ENCODE peak calls at places on chromosomes 2 and 18, in ten cellular contexts. G, O, D, Z, M, T, A, E, X and N are unnamed samples.

GRCh38 chr18:79845164-79845563 is 47.4 kb downstream of the KCNG2 start:
- DNase-seq in X (no peak), A (no peak), M (no peak), G (no peak), D (no peak), T (no peak), Z (no peak), E (no peak), O (no peak), N (no peak)

GRCh38 chr2:12507295-12507694 is 209.4 kb upstream of the TRIB2 start:
- DNase-seq in O (no peak), Z (no peak), T (no peak), D (no peak), X (no peak), A (no peak), G (no peak), E (no peak), M (peak; percentile 66), N (no peak)

GRCh38 chr2:235394278-235394828 is 99.5 kb upstream of the AGAP1 start:
- DNase-seq in Z (no peak), D (no peak), G (peak; percentile 57), O (no peak), E (no peak), X (no peak), T (no peak), M (no peak), A (no peak), N (no peak)

GRCh38 chr18:45321520-45321919 is 293.8 kb upstream of the SLC14A2 start:
- DNase-seq in X (no peak), G (no peak), Z (no peak), T (no peak), A (peak; percentile 18), M (peak; percentile 68), D (no peak), E (no peak), O (peak; percentile 19), N (no peak)

GRCh38 chr2:120405769-120406119 is 59.8 kb downstream of the INHBB start:
- DNase-seq in O (no peak), Z (no peak), T (no peak), D (peak; percentile 22), X (no peak), G (no peak), E (no peak), A (no peak), M (no peak), N (no peak)

GRCh38 chr2:100606740-100607343 is 44.0 kb downstream of the PDCL3 start:
- DNase-seq in E (no peak), G (peak; percentile 67), M (peak; percentile 73), X (peak; percentile 52), T (peak; percentile 21), O (peak; percentile 36), D (peak; percentile 82), A (peak; percentile 54), Z (no peak), N (peak; percentile 55)

GRCh38 chr2:105287692-105288091 is 41.8 kb downstream of the TGFBRAP1 start:
- DNase-seq in X (peak; percentile 37), O (no peak), T (no peak), A (peak; percentile 35), G (no peak), E (no peak), M (peak; percentile 78), D (peak; percentile 79), Z (no peak), N (no peak)

GRCh38 chr18:12038082-12038660 is 55.5 kb upstream of the ANKRD62 start:
- DNase-seq in M (no peak), Z (peak; percentile 35), T (no peak), O (no peak), A (peak; percentile 27), E (no peak), X (no peak), D (peak; percentile 76), G (peak; percentile 25), N (no peak)

GRCh38 chr2:205858781-205859478 is 176.6 kb downstream of the NRP2 start:
- DNase-seq in T (no peak), M (no peak), A (no peak), D (no peak), Z (peak; percentile 16), O (no peak), X (no peak), G (peak; percentile 63), E (no peak), N (no peak)

GRCh38 chr18:2173464-2173863 is 397.8 kb downstream of the METTL4 start:
- DNase-seq in X (no peak), O (no peak), E (no peak), Z (no peak), D (peak; percentile 47), T (no peak), A (no peak), G (peak; percentile 72), M (no peak), N (no peak)

GRCh38 chr2:88212251-88212790 is 42.2 kb downstream of the THNSL2 start:
- DNase-seq in G (peak; percentile 37), Z (no peak), A (no peak), D (peak; percentile 80), T (no peak), M (peak; percentile 59), O (no peak), X (no peak), E (no peak), N (no peak)

GRCh38 chr2:160402997-160403979 is 90.3 kb downstream of the RBMS1 start:
- DNase-seq in A (no peak), G (no peak), D (no peak), X (no peak), M (no peak), T (no peak), Z (no peak), O (no peak), E (no peak), N (no peak)

GRCh38 chr2:157182834-157183396 is 74.6 kb upstream of the GALNT5 start:
- DNase-seq in G (peak; percentile 53), A (no peak), T (no peak), Z (no peak), D (no peak), O (no peak), X (no peak), M (no peak), E (no peak), N (no peak)

GRCh38 chr2:9096761-9097160 is 93.3 kb upstream of the MBOAT2 start:
- DNase-seq in O (no peak), M (no peak), D (no peak), G (no peak), E (no peak), X (no peak), A (no peak), Z (no peak), T (no peak), N (no peak)

GRCh38 chr18:32284284-32284683 is 94.4 kb downstream of the MEP1B start:
- DNase-seq in T (no peak), M (no peak), X (no peak), Z (no peak), G (no peak), D (no peak), O (no peak), A (no peak), E (no peak), N (no peak)

GRCh38 chr2:237177052-237177451 is 91.4 kb downstream of the COPS8 start:
- DNase-seq in T (no peak), Z (no peak), M (no peak), X (no peak), O (no peak), D (no peak), A (no peak), E (no peak), G (no peak), N (no peak)

GRCh38 chr2:224579411-224579810 is 5.8 kb downstream of the CUL3 start:
- DNase-seq in Z (no peak), O (no peak), A (no peak), G (no peak), T (no peak), X (no peak), E (no peak), D (no peak), M (no peak), N (no peak)

GRCh38 chr2:134468776-134469175 is 214.9 kb downstream of the MGAT5 start:
- DNase-seq in Z (no peak), A (no peak), D (no peak), T (no peak), M (no peak), O (no peak), G (no peak), E (no peak), X (no peak), N (no peak)

GRCh38 chr2:112110966-112111365 is 27.2 kb upstream of the FBLN7 start:
- DNase-seq in O (no peak), X (no peak), T (no peak), D (no peak), Z (no peak), M (no peak), E (no peak), G (no peak), A (no peak), N (no peak)

GRCh38 chr2:107785756-107786155 is 40.9 kb upstream of the RGPD4 start:
- DNase-seq in T (no peak), G (no peak), D (no peak), Z (no peak), E (no peak), M (no peak), O (no peak), A (no peak), X (no peak), N (no peak)

GRCh38 chr18:46071894-46072867 is at the start of gene PSTPIP2:
- DNase-seq in Z (peak; percentile 71), T (no peak), M (peak; percentile 17), G (peak; percentile 85), A (peak; percentile 47), X (peak; percentile 62), D (peak; percentile 82), E (peak; percentile 84), O (peak; percentile 29), N (no peak)

GRCh38 chr2:180040146-180040925 is 33.2 kb upstream of the CWC22 start:
- DNase-seq in A (no peak), Z (no peak), E (no peak), O (no peak), M (no peak), G (no peak), X (no peak), D (no peak), T (peak; percentile 31), N (no peak)

GRCh38 chr2:8202139-8202538 is 479.7 kb upstream of the ID2 start:
- DNase-seq in E (no peak), Z (no peak), A (no peak), O (peak; percentile 91), M (peak; percentile 71), D (no peak), T (no peak), X (no peak), G (no peak), N (no peak)

GRCh38 chr2:146388757-146389156 is 1456.1 kb upstream of the ACVR2A start:
- DNase-seq in Z (no peak), D (no peak), G (no peak), O (no peak), X (no peak), M (no peak), E (no peak), A (no peak), T (no peak), N (no peak)

GRCh38 chr2:66522591-66523379 is 87.9 kb downstream of the MEIS1 start:
- DNase-seq in E (no peak), A (no peak), G (no peak), Z (no peak), D (no peak), O (no peak), T (no peak), X (no peak), M (no peak), N (no peak)

GRCh38 chr2:101803945-101804696 is 106.6 kb downstream of the MAP4K4 start:
- DNase-seq in Z (no peak), O (no peak), D (no peak), A (peak; percentile 55), X (no peak), T (no peak), M (no peak), G (no peak), E (no peak), N (peak; percentile 54)

GRCh38 chr2:197992482-197993133 is 188.2 kb downstream of the PLCL1 start:
- DNase-seq in E (no peak), D (no peak), X (no peak), T (no peak), M (no peak), Z (no peak), A (no peak), O (no peak), G (no peak), N (no peak)

GRCh38 chr18:47720741-47721140 is 209.7 kb downstream of the SMAD2 start:
- DNase-seq in Z (no peak), X (no peak), G (no peak), T (no peak), M (no peak), E (no peak), O (no peak), D (no peak), A (no peak), N (no peak)